ENCODE peak calls at places on chromosomes 7 and 10, in five cellular contexts. Y, D, F, O and V are unnamed samples. For H3K9me3, the result is how much of the 10 kb centered on the place peaks cover.

GRCh38 chr10:78626471-78626870 is 442.3 kb upstream of the ZMIZ1 start:
- DNase-seq in Y (no peak), D (no peak), F (no peak), O (no peak), V (no peak)

GRCh38 chr7:119783799-119784198 is 489.2 kb upstream of the KCND2 start:
- DNase-seq in Y (no peak), D (peak), F (no peak), O (no peak), V (peak)

GRCh38 chr7:43141091-43141490 is 28.6 kb downstream of the HECW1 start:
- DNase-seq in Y (no peak), D (peak), F (no peak), O (no peak), V (no peak)

GRCh38 chr7:106538638-106539037 is 122.3 kb downstream of the CCDC71L start:
- DNase-seq in Y (no peak), D (no peak), F (no peak), O (no peak), V (no peak)

GRCh38 chr10:80290474-80291220 is 1.2 kb upstream of the MAT1A start:
- DNase-seq in Y (no peak), D (no peak), F (no peak), O (no peak), V (no peak)

GRCh38 chr7:117230276-117231046 is 92.4 kb downstream of the WNT2 start:
- DNase-seq in Y (no peak), D (no peak), F (no peak), O (no peak), V (no peak)

GRCh38 chr7:39353615-39354376 is 212.4 kb upstream of the YAE1 start:
- DNase-seq in Y (no peak), D (no peak), F (peak), O (no peak), V (peak)

GRCh38 chr7:73519867-73520672 is 2.0 kb downstream of the BAZ1B start:
- DNase-seq in Y (no peak), D (peak), F (no peak), O (no peak), V (no peak)

GRCh38 chr7:16428672-16429071 is 7.3 kb upstream of the CRPPA start:
- DNase-seq in Y (no peak), D (no peak), F (no peak), O (no peak), V (no peak)

GRCh38 chr10:129932182-129932581 is 31.9 kb downstream of the EBF3 start:
- DNase-seq in Y (no peak), D (no peak), F (no peak), O (no peak), V (no peak)

GRCh38 chr10:725786-726185 is 36.3 kb upstream of the DIP2C start:
- DNase-seq in Y (no peak), D (no peak), F (no peak), O (no peak), V (no peak)

GRCh38 chr10:4243169-4243568 is 458.2 kb upstream of the KLF6 start:
- DNase-seq in Y (no peak), D (no peak), F (no peak), O (no peak), V (no peak)

GRCh38 chr10:101217450-101218281 is 11.6 kb downstream of the LBX1 start:
- DNase-seq in Y (no peak), D (no peak), F (peak), O (no peak), V (no peak)

GRCh38 chr10:90229486-90229885 is 528.1 kb downstream of the KIF20B start:
- DNase-seq in Y (no peak), D (no peak), F (no peak), O (no peak), V (no peak)

GRCh38 chr7:111933614-111934013 is 272.6 kb downstream of the DOCK4 start:
- DNase-seq in Y (no peak), D (no peak), F (no peak), O (no peak), V (no peak)

GRCh38 chr10:63528084-63528744 is 7.0 kb downstream of the REEP3 start:
- DNase-seq in Y (no peak), D (no peak), F (no peak), O (no peak), V (no peak)

GRCh38 chr7:131843862-131844261 is 287.4 kb upstream of the PODXL start:
- DNase-seq in Y (no peak), D (peak), F (peak), O (no peak), V (peak)

GRCh38 chr10:97888641-97889262 is 39.1 kb downstream of the GOLGA7B start:
- DNase-seq in Y (no peak), D (peak), F (peak), O (no peak), V (no peak)

GRCh38 chr7:2721842-2722241 is 33.8 kb downstream of the AMZ1 start:
- DNase-seq in Y (no peak), D (no peak), F (no peak), O (no peak), V (no peak)

GRCh38 chr10:986137-986825 is 2.0 kb upstream of the GTPBP4 start:
- DNase-seq in Y (no peak), D (peak), F (no peak), O (no peak), V (no peak)

GRCh38 chr10:114261116-114261515 is 22.1 kb downstream of the VWA2 start:
- DNase-seq in Y (no peak), D (peak), F (no peak), O (no peak), V (no peak)

GRCh38 chr10:123936426-123936825 is 44.8 kb upstream of the CPXM2 start:
- DNase-seq in Y (no peak), D (no peak), F (no peak), O (no peak), V (no peak)

GRCh38 chr7:105934577-105935185 is 28.4 kb upstream of the CDHR3 start:
- DNase-seq in Y (no peak), D (peak), F (peak), O (no peak), V (peak)

GRCh38 chr10:119541459-119542356 is 811 bp downstream of the RGS10 start:
- DNase-seq in Y (no peak), D (no peak), F (no peak), O (no peak), V (peak)

GRCh38 chr7:3120513-3120912 is 76.8 kb upstream of the CARD11 start:
- DNase-seq in Y (no peak), D (no peak), F (no peak), O (no peak), V (no peak)

GRCh38 chr7:2864999-2865670 is 21.0 kb upstream of the GNA12 start:
- DNase-seq in Y (peak), D (peak), F (peak), O (peak), V (peak)

GRCh38 chr7:43850348-43851116 is 18.8 kb downstream of the MRPS24 start:
- DNase-seq in Y (no peak), D (peak), F (no peak), O (no peak), V (no peak)

GRCh38 chr7:816300-816750 is 16.0 kb upstream of the SUN1 start:
- DNase-seq in Y (peak), D (peak), F (peak), O (peak), V (peak)

GRCh38 chr7:7098280-7098818 is 84.0 kb upstream of the C1GALT1 start:
- DNase-seq in Y (no peak), D (no peak), F (no peak), O (no peak), V (no peak)

GRCh38 chr7:106287786-106288185 is 3.0 kb upstream of the NAMPT start:
- DNase-seq in Y (no peak), D (no peak), F (no peak), O (no peak), V (no peak)

GRCh38 chr7:29065458-29065857 is 80.9 kb downstream of the CPVL start:
- DNase-seq in Y (no peak), D (no peak), F (no peak), O (no peak), V (no peak)

GRCh38 chr10:32976338-32976737 is 18.3 kb upstream of the ITGB1 start:
- DNase-seq in Y (no peak), D (no peak), F (no peak), O (no peak), V (no peak)

GRCh38 chr7:42170724-42171123 is 66.3 kb downstream of the GLI3 start:
- DNase-seq in Y (no peak), D (peak), F (no peak), O (no peak), V (no peak)

GRCh38 chr7:41164440-41164839 is 538.5 kb downstream of the INHBA start:
- DNase-seq in Y (no peak), D (no peak), F (no peak), O (no peak), V (no peak)

GRCh38 chr7:55517191-55517633 is 55.1 kb downstream of the VOPP1 start:
- DNase-seq in Y (no peak), D (no peak), F (no peak), O (no peak), V (no peak)

GRCh38 chr7:138167869-138168296 is 91.6 kb downstream of the AKR1D1 start:
- DNase-seq in Y (no peak), D (no peak), F (no peak), O (no peak), V (no peak)

GRCh38 chr10:72079356-72079755 is 9.0 kb downstream of the SPOCK2 start:
- DNase-seq in Y (no peak), D (no peak), F (peak), O (no peak), V (no peak)

GRCh38 chr10:43354325-43354635 is 17.2 kb upstream of the FXYD4 start:
- DNase-seq in Y (no peak), D (no peak), F (peak), O (no peak), V (no peak)

GRCh38 chr10:17287151-17287550 is 59.1 kb downstream of the VIM start:
- DNase-seq in Y (no peak), D (no peak), F (no peak), O (no peak), V (no peak)

GRCh38 chr10:36994886-36995285 is 130.5 kb upstream of the ANKRD30A start:
- DNase-seq in Y (no peak), D (no peak), F (no peak), O (no peak), V (no peak)
- H3K9me3 ChIP-seq in Y (under half), D (under half), F (under half), O (under half), V (under half)

GRCh38 chr10:73858750-73859439 is 15.5 kb downstream of the CAMK2G start:
- DNase-seq in Y (no peak), D (no peak), F (no peak), O (no peak), V (no peak)
- H3K9me3 ChIP-seq in Y (under half), D (under half), F (under half), O (under half), V (under half)

DNA sequence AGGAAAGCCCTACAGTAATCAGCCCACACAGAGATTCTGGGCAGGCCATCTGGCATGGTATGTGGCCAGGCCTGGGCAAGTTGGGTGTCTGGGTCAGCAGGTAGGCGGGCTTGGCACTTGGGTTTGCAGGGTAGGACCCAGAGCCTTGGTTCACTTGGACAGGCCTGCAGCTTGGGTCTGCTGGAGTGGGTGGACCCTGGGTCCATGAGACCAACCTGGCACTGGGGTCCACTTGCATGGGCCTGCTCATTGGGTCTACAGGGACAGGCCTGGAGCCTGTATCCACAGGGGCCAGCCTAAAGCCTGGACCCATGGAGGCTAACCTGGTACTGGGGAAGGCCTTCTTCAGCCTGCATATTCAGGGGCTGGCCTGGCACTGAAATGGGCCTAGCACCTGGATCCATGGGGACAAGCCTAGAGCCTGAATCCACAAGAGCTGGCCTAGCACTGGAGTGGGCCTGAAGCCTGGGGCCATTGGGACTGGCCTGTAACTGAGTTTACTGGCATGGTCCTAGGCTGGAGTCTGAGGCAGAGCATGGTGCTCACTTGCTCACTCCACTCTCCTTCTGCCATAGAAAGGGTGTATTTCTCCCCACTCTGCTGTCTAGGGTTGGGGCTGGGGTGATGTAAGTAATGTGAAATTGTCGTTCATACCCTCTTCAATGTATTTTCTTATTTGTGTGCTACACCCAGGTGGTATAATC is 315.0 kb downstream of the AHR start:
- DNase-seq in Y (no peak), D (no peak), F (no peak), O (no peak), V (no peak)
- H3K9me3 ChIP-seq in Y (under half), D (under half), F (under half), O (under half), V (under half)

DNA sequence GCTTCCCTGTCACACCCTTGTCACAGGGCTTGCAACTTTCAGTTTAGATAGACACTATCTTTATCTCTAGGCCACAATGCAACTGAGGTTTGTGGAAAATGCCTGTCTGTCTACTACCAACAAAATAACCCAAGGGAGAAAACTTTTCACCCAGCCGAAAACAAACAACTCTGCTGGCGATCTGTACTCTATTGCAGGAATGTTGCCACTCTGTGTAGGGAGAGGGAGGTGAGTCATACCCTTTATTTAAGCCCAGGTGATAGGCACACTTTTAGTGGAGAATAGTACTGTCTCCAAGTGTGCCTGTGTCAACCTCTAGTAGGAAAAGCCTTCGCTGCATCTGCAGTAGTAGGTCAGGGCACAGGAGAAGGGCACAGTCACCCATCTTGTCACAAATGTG is 108.3 kb downstream of the SLC25A40 start:
- DNase-seq in Y (no peak), D (no peak), F (no peak), O (no peak), V (no peak)
- H3K9me3 ChIP-seq in Y (under half), D (under half), F (under half), O (under half), V (under half)

GRCh38 chr7:158351481-158351880 is 236.1 kb downstream of the PTPRN2 start:
- DNase-seq in Y (no peak), D (no peak), F (no peak), O (no peak), V (no peak)
- H3K9me3 ChIP-seq in Y (under half), D (under half), F (under half), O (under half), V (under half)

DNA sequence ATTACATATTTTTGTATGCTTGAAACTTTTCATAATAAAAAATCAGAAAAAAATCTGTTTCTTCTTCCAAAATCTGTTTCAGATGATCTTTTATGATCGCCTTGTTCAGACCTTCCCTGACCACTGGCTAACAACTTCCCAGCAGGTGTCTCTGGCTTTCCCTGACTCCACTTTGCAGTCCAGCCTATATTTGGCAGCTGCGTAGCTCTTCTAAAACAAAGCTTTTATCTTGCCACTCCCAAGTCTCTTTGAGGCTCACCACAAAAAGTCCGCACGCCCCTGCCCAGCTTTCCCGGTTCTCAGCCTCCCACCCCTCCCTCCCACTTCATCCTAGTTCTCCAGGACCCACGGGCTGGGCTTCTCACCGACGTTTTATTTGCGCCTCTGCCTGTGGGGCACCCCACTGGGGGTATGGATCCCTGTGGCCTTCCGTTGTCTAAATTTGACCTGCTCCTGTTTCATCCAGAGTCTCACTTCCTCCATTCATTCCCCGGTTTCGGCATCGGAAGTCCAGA is 58.9 kb upstream of the USP6NL start:
- DNase-seq in Y (no peak), D (no peak), F (no peak), O (no peak), V (no peak)
- H3K9me3 ChIP-seq in Y (under half), D (under half), F (under half), O (under half), V (under half)

DNA sequence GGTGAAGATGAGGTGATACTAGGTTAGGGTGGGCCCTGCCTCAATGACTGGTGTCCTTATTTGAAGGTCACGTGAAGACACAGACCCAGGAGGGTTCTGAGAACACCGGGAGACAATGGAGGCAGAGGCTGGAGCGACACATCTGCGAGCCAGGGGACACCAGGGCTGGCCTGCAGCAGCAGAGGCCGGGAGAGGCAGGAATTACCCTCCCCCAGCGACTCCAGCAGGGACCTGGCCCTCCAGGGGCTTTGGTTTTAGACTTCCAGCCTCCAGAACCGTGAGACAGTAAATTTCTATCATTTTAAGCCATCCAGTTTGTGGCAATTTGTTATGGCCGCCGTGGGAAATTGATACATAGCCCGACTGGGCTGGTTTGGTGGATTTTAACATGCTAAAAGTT is 152.2 kb downstream of the DNAJB6 start:
- DNase-seq in Y (no peak), D (no peak), F (no peak), O (no peak), V (no peak)
- H3K9me3 ChIP-seq in Y (under half), D (under half), F (under half), O (under half), V (under half)

GRCh38 chr10:131834152-131834810 is 66.5 kb upstream of the PPP2R2D start:
- DNase-seq in Y (peak), D (no peak), F (no peak), O (no peak), V (no peak)
- H3K9me3 ChIP-seq in Y (under half), D (under half), F (under half), O (under half), V (under half)

DNA sequence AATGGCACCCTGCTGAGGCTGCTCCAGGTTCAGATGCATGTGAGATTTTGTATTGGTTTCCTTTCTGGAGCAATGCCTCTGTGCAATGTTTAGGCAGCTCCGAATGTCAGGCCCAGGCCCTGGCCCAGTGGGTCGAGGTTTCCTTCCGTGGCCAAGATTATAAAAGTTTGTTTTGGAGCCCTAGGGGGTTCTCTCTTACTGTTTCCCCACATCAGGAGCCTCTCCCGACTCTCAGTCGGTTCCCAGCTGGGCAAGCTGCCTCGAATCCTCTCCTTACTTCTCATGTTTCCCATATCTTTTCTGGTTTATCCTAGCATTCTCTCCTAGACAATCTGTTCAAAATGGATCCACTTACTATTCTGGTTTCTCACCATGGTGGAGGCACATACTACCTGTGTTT is 11.0 kb downstream of the TMEM140 start:
- DNase-seq in Y (no peak), D (no peak), F (no peak), O (no peak), V (no peak)
- H3K9me3 ChIP-seq in Y (under half), D (under half), F (under half), O (under half), V (under half)